ENCODE peak calls at places on chromosomes 7 and 10, in eight cellular contexts. S is RWPE1, W is progenitor cell of endocrine pancreas, U is A549, D is PC-3, P is GM10248, Y is mucosa of descending colon, O is HCT116. R is an unnamed sample.

GRCh38 chr7:150955519-150956394 is 22.4 kb downstream of the KCNH2 start:
- DNase-seq in U (no peak), Y (peak; percentile 59), D (no peak), O (no peak), S (no peak), P (no peak), W (peak; percentile 33), R (peak; percentile 68)

GRCh38 chr10:80411681-80412230 is 3.4 kb downstream of the PRXL2A start:
- DNase-seq in S (no peak), Y (no peak), O (no peak), P (no peak), U (no peak), D (no peak), W (no peak), R (no peak)

GRCh38 chr7:38185395-38185920 is 7.4 kb downstream of the STARD3NL start:
- DNase-seq in O (no peak), P (no peak), S (no peak), D (no peak), W (no peak), U (no peak), Y (no peak), R (no peak)

GRCh38 chr7:120944826-120945562 is 5.6 kb upstream of the ING3 start:
- DNase-seq in O (no peak), U (no peak), D (peak; percentile 57), W (no peak), Y (no peak), S (no peak), P (no peak), R (no peak)

GRCh38 chr7:141071855-141072547 is 1.9 kb upstream of the TMEM178B start:
- DNase-seq in S (no peak), P (no peak), U (no peak), D (no peak), W (no peak), O (no peak), Y (no peak), R (peak; percentile 29)

GRCh38 chr10:133377818-133378250 is 1.2 kb upstream of the PAOX start:
- DNase-seq in S (no peak), Y (peak; percentile 52), D (no peak), U (no peak), O (no peak), W (no peak), P (no peak), R (no peak)

GRCh38 chr7:20541615-20542349 is 73.7 kb upstream of the ABCB5 start:
- DNase-seq in D (no peak), U (no peak), S (peak; percentile 56), Y (no peak), O (no peak), P (no peak), W (no peak), R (no peak)

GRCh38 chr10:83862723-83863122 is 276.6 kb upstream of the GHITM start:
- DNase-seq in U (no peak), S (no peak), Y (no peak), O (no peak), W (no peak), D (no peak), P (no peak), R (no peak)

GRCh38 chr10:31928531-31929259 is at the start of gene ARHGAP12:
- DNase-seq in W (peak; percentile 90), Y (peak; percentile 97), U (peak; percentile 89), O (no peak), D (peak; percentile 71), P (peak; percentile 84), S (peak; percentile 73), R (peak; percentile 96)

GRCh38 chr10:59561397-59562121 is 148.1 kb downstream of the SLC16A9 start:
- DNase-seq in W (no peak), S (no peak), U (no peak), P (no peak), Y (no peak), D (peak; percentile 54), O (no peak), R (no peak)

GRCh38 chr7:153682628-153683027 is 369.6 kb upstream of the DPP6 start:
- DNase-seq in P (no peak), U (no peak), Y (no peak), W (no peak), S (no peak), O (no peak), D (no peak), R (no peak)

GRCh38 chr7:116653204-116653603 is 18.8 kb upstream of the MET start:
- DNase-seq in U (peak; percentile 54), W (no peak), O (peak; percentile 49), S (peak; percentile 93), D (peak; percentile 75), Y (no peak), P (no peak), R (no peak)

GRCh38 chr7:150903627-150904026 is 51.3 kb downstream of the AOC1 start:
- DNase-seq in P (peak; percentile 6), S (peak; percentile 68), Y (peak; percentile 80), O (no peak), W (no peak), D (peak; percentile 87), U (peak; percentile 15), R (no peak)

GRCh38 chr7:7354674-7355073 is 172.3 kb downstream of the C1GALT1 start:
- DNase-seq in D (peak; percentile 84), S (no peak), W (no peak), P (no peak), O (peak; percentile 19), U (no peak), Y (no peak), R (no peak)

GRCh38 chr7:117810642-117811512 is 62.4 kb downstream of the CTTNBP2 start:
- DNase-seq in O (no peak), Y (no peak), S (no peak), U (no peak), W (no peak), P (no peak), D (no peak), R (no peak)

GRCh38 chr10:95319239-95319638 is 28.4 kb upstream of the PDLIM1 start:
- DNase-seq in D (no peak), P (no peak), U (no peak), W (no peak), Y (no peak), O (no peak), S (no peak), R (no peak)

GRCh38 chr7:32072397-32072796 is 2.2 kb upstream of the PDE1C start:
- DNase-seq in D (no peak), W (no peak), S (no peak), P (no peak), U (no peak), O (no peak), Y (no peak), R (no peak)

GRCh38 chr10:89206402-89207180 is 526 bp downstream of the CH25H start:
- DNase-seq in U (peak; percentile 1), O (no peak), W (no peak), P (peak; percentile 17), Y (peak; percentile 44), D (no peak), S (no peak), R (peak; percentile 61)
- TF ChIP-seq CTCF in U (no peak), O (no peak), W (no peak), P (peak; percentile 0), Y (no peak), D (no peak), S (no peak), R (no peak)

DNA sequence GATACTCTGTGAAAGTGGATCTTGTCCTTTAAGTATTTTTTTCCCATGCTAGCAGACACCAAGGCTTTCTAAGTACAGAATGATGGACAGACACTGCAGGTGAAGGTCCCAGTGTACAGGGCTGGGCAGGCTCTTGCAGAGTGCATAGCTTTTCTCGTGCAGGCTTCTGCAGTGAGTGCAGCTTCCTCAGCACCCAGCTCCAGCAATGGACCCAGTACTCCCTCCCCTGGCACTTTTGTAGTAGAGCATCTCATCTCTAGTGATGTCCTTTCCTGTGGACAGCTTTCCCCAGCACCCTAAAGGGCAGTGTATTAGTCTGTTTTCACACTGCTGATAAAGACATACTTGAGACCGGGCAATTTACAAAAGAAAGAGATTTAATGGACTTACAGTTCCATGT is 104.3 kb downstream of the CUL2 start:
- DNase-seq in P (no peak), S (no peak), O (no peak), D (peak; percentile 87), U (peak; percentile 45), Y (no peak), W (no peak), R (no peak)
- TF ChIP-seq CTCF in P (no peak), S (no peak), O (peak; percentile 12), D (peak; percentile 93), U (no peak), Y (no peak), W (peak; percentile 16), R (no peak)

DNA sequence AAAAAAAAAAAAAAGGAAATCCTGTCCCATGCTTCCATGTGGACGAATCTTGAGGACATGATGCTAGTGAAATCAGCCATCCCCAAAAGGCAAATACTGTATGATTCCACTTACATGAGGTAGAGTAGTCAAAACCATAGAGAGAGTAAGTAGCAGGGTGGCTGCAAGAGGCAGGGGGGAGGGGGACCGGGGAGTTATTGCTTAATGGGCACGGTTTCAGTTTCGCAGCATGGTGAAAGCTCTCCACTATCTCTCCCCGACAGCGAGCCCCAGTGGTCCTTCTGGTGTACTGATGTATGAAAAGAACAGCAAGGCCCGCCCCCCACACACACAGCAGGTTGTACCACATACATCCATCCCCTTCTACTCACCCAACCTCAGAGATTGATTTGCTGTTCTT is 32.8 kb downstream of the NOD1 start:
- DNase-seq in W (no peak), D (no peak), S (no peak), P (peak; percentile 85), U (peak; percentile 57), Y (peak; percentile 58), O (no peak), R (peak; percentile 39)
- TF ChIP-seq CTCF in W (no peak), D (no peak), S (no peak), P (peak; percentile 37), U (no peak), Y (no peak), O (no peak), R (no peak)

GRCh38 chr7:73984481-73985205 is 43.3 kb upstream of the ELN start:
- DNase-seq in D (no peak), W (no peak), O (no peak), P (no peak), Y (no peak), S (no peak), U (no peak), R (no peak)

GRCh38 chr7:73983437-73984164 is 44.4 kb upstream of the ELN start:
- DNase-seq in D (no peak), U (no peak), Y (peak; percentile 44), S (no peak), P (no peak), W (no peak), O (no peak), R (peak; percentile 54)

GRCh38 chr7:73987298-73987697 is 40.7 kb upstream of the ELN start:
- DNase-seq in W (no peak), D (no peak), S (no peak), Y (no peak), P (no peak), U (no peak), O (no peak), R (no peak)

GRCh38 chr7:73986158-73986631 is 41.8 kb upstream of the ELN start:
- DNase-seq in O (no peak), P (no peak), S (no peak), W (no peak), U (no peak), D (no peak), Y (peak; percentile 59), R (no peak)

DNA sequence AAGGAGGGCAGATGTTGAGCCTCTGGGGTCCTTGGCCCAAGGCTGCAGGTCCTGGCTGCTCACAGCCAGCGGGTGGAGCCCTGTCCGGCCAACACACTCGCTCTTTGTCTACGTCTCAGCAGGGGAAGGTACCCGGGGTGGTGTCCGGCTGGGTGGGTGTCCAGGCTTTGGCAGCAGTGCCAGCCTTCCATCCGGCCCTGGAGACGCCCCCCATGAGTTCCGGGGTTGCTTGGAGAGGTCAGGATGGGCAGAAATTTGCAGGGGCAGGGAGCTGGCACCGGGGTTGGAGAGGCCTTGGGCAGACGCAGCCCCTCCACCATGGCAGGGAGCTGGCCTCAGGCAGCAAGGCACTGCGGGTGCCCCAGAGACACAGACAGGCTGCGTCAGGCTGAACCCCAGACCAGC is 42.2 kb upstream of the ELN start:
- DNase-seq in S (no peak), Y (no peak), O (no peak), D (no peak), W (no peak), P (no peak), U (no peak), R (no peak)
- TF ChIP-seq CTCF in S (no peak), Y (no peak), O (no peak), D (peak; percentile 11), W (no peak), P (no peak), U (no peak), R (no peak)

R was measured in glutamatergic neuron.